ENCODE peak calls at places on chromosomes 1 and 21, in ten cellular contexts. J, F, S, W, H, R, Y, D, L and T are unnamed samples. For H3K9me3 and H3K4me1, the result is how much of the 10 kb centered on the place peaks cover.

GRCh38 chr1:110308247-110308646 is 30.9 kb upstream of the RBM15 start:
- DNase-seq in J (no peak), S (no peak), L (no peak), F (no peak), H (peak), Y (no peak), R (no peak), D (no peak), W (no peak), T (no peak)

GRCh38 chr1:232377494-232377770 is 252.5 kb downstream of the SIPA1L2 start:
- DNase-seq in J (no peak), R (no peak), H (peak), S (no peak), F (peak), D (no peak), W (no peak), Y (peak), L (no peak), T (no peak)

GRCh38 chr1:58933599-58933926 is 149.7 kb upstream of the JUN start:
- DNase-seq in W (no peak), Y (no peak), D (no peak), J (no peak), L (no peak), F (no peak), R (no peak), S (no peak), H (no peak), T (no peak)

GRCh38 chr21:45942011-45942546 is 39.5 kb upstream of the COL6A1 start:
- DNase-seq in J (no peak), L (no peak), D (no peak), Y (no peak), H (no peak), R (no peak), F (no peak), S (no peak), W (peak), T (no peak)

GRCh38 chr1:151196292-151196800 is 2.0 kb upstream of the PIP5K1A start:
- DNase-seq in D (peak), W (peak), S (peak), J (peak), L (peak), F (peak), R (peak), H (peak), Y (peak), T (no peak)

GRCh38 chr1:39110882-39111281 is 84.7 kb downstream of the NDUFS5 start:
- DNase-seq in F (no peak), J (no peak), D (no peak), W (no peak), Y (no peak), R (no peak), L (no peak), S (no peak), H (no peak), T (no peak)

GRCh38 chr21:45496151-45496967 is 45.9 kb downstream of the SLC19A1 start:
- DNase-seq in Y (no peak), R (peak), F (no peak), H (no peak), S (peak), L (no peak), J (no peak), D (no peak), W (peak), T (peak)

GRCh38 chr1:31639543-31639942 is 5.1 kb downstream of the PEF1 start:
- DNase-seq in Y (peak), F (no peak), L (no peak), D (no peak), R (peak), W (no peak), J (no peak), H (no peak), S (no peak), T (no peak)

GRCh38 chr21:34307991-34308532 is 55.7 kb upstream of the KCNE2 start:
- DNase-seq in Y (no peak), F (no peak), L (no peak), H (no peak), W (no peak), J (no peak), S (no peak), D (no peak), R (no peak), T (no peak)

GRCh38 chr1:203342192-203342940 is 8.6 kb downstream of the FMOD start:
- DNase-seq in F (peak), W (no peak), L (no peak), S (no peak), D (peak), Y (peak), H (peak), J (no peak), R (peak), T (no peak)

GRCh38 chr1:116270316-116271057 is 102.6 kb upstream of the ATP1A1 start:
- DNase-seq in F (no peak), J (no peak), Y (no peak), W (no peak), H (no peak), L (no peak), S (no peak), D (no peak), R (no peak), T (no peak)

GRCh38 chr1:2821970-2822620 is 20.6 kb upstream of the TTC34 start:
- DNase-seq in H (peak), D (no peak), S (peak), J (no peak), Y (no peak), R (peak), W (peak), F (no peak), L (peak), T (peak)

GRCh38 chr1:164804366-164804765 is 245.4 kb downstream of the PBX1 start:
- DNase-seq in Y (no peak), W (no peak), L (no peak), S (no peak), H (no peak), D (no peak), R (no peak), F (no peak), J (no peak), T (no peak)

GRCh38 chr1:209965996-209966395 is 28.0 kb downstream of the SYT14 start:
- DNase-seq in Y (no peak), J (no peak), S (no peak), L (no peak), W (no peak), R (no peak), H (no peak), D (no peak), F (no peak), T (no peak)

GRCh38 chr21:45598666-45599065 is 44.9 kb upstream of the PCBP3 start:
- DNase-seq in R (no peak), J (no peak), S (peak), W (peak), Y (no peak), L (no peak), H (no peak), F (no peak), D (no peak), T (no peak)

GRCh38 chr1:15090373-15090772 is 63.2 kb upstream of the TMEM51 start:
- DNase-seq in S (no peak), H (peak), J (no peak), L (no peak), W (peak), F (peak), Y (peak), R (peak), D (no peak), T (peak)

GRCh38 chr1:191575180-191575579 is 583.1 kb upstream of the RGS18 start:
- DNase-seq in W (no peak), Y (no peak), J (no peak), L (no peak), H (no peak), R (no peak), F (no peak), S (no peak), D (no peak), T (no peak)

GRCh38 chr1:179779645-179780272 is 36.7 kb downstream of the FAM163A start:
- DNase-seq in S (no peak), D (no peak), Y (no peak), H (peak), J (no peak), W (no peak), R (peak), L (no peak), F (peak), T (no peak)

GRCh38 chr1:89692601-89693503 is 59.9 kb downstream of the LRRC8C start:
- DNase-seq in L (no peak), R (peak), J (no peak), F (peak), D (peak), W (no peak), H (peak), Y (no peak), S (no peak), T (no peak)

GRCh38 chr1:3477241-3478109 is 23.0 kb downstream of the ARHGEF16 start:
- DNase-seq in H (no peak), F (no peak), Y (no peak), L (no peak), D (no peak), S (no peak), J (no peak), R (no peak), W (no peak), T (no peak)

DNA sequence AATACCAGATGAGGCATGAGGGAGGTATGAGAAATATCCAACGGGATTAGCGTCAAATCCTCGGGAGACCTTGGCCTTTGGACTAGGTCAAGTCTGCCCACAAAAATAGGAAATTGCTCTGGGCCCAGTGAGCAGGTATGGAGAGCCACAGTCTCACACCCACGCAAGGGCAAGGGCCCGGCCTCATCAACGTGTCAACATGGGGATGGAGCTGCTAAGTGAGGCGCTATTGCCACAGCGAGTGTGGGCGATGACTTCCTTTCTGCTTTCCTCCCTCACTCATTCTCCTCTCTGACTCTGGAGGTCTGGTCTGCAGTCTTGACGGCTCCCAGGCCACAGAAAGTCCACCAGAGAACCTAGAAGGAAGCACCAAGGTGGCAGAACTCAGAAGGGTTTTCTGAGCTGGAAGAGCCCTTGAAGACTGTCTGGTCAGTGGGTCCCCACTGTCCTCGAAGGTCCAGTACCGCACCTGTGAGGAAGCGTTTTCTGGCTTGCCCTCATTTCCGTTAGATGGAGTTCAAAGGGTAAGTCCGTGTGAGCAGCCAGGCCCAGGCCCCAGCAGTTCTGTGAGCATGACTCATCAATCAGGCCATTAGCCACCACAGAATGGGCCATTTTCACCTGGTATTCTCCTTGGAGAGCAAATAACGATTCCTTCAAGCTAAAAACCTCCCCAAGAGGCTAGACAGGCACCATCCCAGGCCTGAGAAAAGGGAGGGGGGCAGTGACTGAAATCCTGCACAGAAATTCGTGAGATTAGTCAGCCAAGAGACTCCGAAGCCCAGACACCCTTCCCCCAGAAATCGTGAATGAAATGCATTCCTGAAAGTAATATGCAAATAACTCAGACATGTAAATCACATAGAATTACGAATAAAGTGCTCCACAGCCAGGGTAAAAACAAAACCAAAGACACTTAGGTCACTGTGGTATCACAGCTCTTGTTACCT is 66.2 kb downstream of the BCAR3 start:
- DNase-seq in D (peak), J (no peak), R (no peak), L (no peak), S (no peak), H (no peak), F (peak), W (no peak), Y (peak), T (no peak)
- H3K9me3 ChIP-seq in D (under half), J (under half), R (under half), L (under half), S (under half), H (under half), F (under half), W (under half), Y (under half), T (under half)

GRCh38 chr1:30314591-30314990 is 408.8 kb downstream of the MATN1 start:
- DNase-seq in W (no peak), L (no peak), Y (no peak), H (no peak), J (no peak), D (no peak), R (no peak), S (peak), F (no peak), T (no peak)
- H3K4me1 ChIP-seq in W (under half), L (under half), Y (under half), H (under half), J (under half), D (under half), R (under half), S (under half), F (under half), T (under half)

DNA sequence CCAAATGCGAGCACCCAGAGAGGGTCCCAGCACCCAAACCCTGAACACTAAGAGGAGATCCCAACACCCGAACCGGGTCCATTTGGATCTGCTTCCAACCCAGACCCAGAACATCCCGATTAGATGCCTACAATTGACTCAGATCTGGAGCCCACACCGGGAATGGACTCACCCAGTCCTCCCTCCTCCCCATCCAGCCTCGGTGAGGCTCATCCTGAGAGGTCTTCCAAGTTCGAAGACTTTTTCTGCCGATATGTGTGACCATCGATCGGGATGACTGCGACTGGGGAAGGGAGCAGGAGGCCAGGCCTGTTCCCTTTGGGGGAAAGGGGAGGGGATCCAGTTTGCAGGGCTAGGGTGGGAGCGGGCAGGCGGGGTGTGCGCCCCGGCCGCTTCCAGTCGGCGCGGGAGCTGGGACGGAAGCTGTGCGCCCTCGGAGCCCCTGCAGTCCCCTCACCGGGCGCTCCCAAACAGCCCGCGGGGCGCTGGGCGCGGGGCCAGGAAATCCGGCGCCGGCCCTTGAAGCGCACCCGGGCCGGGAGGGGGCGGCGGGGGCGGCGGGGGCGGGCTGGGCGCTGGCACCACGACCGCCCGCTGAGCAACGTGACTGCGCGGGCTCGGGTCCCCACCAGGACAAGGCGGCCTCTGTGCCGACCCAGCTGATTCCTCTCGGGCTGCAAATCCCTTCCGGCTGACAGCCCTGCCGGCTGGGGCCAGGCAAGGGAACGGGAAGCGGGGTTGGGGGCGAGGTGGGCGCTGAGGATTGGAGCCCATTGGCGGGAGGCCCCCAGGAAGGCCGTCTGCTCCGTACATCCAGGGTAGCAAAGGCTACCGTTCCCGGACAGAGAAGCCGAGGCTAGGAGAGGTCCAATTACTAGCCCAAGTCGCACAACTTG is 104.0 kb downstream of the EBNA1BP2 start:
- DNase-seq in H (no peak), D (no peak), R (peak), S (no peak), J (no peak), Y (no peak), W (peak), F (no peak), L (peak), T (no peak)
- H3K4me3 ChIP-seq in H (no peak), D (peak), R (peak), S (peak), J (no peak), Y (no peak), W (peak), F (no peak), L (no peak), T (peak)

DNA sequence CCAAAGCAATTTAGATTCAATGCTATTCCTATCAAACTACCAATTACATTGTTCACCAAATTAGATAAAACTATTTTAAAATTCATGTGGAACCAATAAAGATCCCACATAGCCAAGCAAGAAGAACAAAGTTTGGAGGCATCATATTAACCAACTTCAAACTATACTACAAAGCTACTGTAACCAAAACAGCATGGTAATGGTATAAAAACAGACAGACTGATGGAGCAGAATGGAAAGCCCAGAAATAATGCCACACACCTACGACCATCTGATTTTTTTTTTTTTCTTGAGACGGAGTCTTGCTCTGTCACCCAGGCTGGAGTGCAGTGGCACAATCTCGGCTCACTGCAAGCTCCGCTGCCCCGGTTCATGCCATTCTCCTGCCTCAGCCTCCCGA is 7.1 kb downstream of the ZNF124 start:
- DNase-seq in R (no peak), D (no peak), L (no peak), F (no peak), S (no peak), H (no peak), W (no peak), Y (no peak), J (no peak), T (no peak)
- H3K9me3 ChIP-seq in R (under half), D (under half), L (half or more), F (under half), S (under half), H (under half), W (under half), Y (half or more), J (half or more), T (half or more)

GRCh38 chr1:228835456-228835855 is 100.2 kb downstream of the RHOU start:
- DNase-seq in W (no peak), J (no peak), R (no peak), L (no peak), F (no peak), Y (no peak), D (no peak), S (no peak), H (no peak), T (no peak)
- H3K4me1 ChIP-seq in W (under half), J (half or more), R (under half), L (under half), F (under half), Y (half or more), D (under half), S (under half), H (half or more), T (under half)

GRCh38 chr1:119632103-119632490 is 16.0 kb downstream of the ZNF697 start:
- DNase-seq in Y (no peak), F (no peak), L (no peak), R (peak), J (no peak), W (no peak), S (no peak), D (no peak), H (no peak), T (no peak)
- H3K4me3 ChIP-seq in Y (no peak), F (no peak), L (no peak), R (peak), J (no peak), W (no peak), S (peak), D (no peak), H (no peak), T (no peak)

GRCh38 chr1:233959971-233960710 is 55.7 kb downstream of the SLC35F3 start:
- DNase-seq in H (no peak), J (no peak), S (no peak), D (no peak), Y (no peak), R (no peak), F (no peak), W (no peak), L (no peak), T (no peak)

GRCh38 chr1:233959089-233959488 is 54.6 kb downstream of the SLC35F3 start:
- DNase-seq in Y (no peak), F (no peak), D (no peak), H (no peak), J (no peak), R (no peak), W (no peak), L (no peak), S (no peak), T (no peak)

GRCh38 chr1:233957691-233958090 is 53.2 kb downstream of the SLC35F3 start:
- DNase-seq in R (no peak), W (no peak), S (no peak), Y (no peak), D (no peak), F (no peak), L (no peak), H (no peak), J (no peak), T (no peak)

GRCh38 chr1:233965856-233966255 is 61.4 kb downstream of the SLC35F3 start:
- DNase-seq in W (no peak), D (no peak), Y (no peak), S (no peak), F (no peak), J (no peak), R (no peak), H (no peak), L (no peak), T (no peak)

GRCh38 chr1:233962878-233963277 is 58.4 kb downstream of the SLC35F3 start:
- DNase-seq in W (no peak), H (no peak), J (no peak), L (no peak), Y (no peak), D (no peak), F (no peak), R (no peak), S (no peak), T (no peak)
- H3K9me3 ChIP-seq in W (under half), H (under half), J (under half), L (under half), Y (under half), D (under half), F (under half), R (under half), S (under half), T (under half)

DNA sequence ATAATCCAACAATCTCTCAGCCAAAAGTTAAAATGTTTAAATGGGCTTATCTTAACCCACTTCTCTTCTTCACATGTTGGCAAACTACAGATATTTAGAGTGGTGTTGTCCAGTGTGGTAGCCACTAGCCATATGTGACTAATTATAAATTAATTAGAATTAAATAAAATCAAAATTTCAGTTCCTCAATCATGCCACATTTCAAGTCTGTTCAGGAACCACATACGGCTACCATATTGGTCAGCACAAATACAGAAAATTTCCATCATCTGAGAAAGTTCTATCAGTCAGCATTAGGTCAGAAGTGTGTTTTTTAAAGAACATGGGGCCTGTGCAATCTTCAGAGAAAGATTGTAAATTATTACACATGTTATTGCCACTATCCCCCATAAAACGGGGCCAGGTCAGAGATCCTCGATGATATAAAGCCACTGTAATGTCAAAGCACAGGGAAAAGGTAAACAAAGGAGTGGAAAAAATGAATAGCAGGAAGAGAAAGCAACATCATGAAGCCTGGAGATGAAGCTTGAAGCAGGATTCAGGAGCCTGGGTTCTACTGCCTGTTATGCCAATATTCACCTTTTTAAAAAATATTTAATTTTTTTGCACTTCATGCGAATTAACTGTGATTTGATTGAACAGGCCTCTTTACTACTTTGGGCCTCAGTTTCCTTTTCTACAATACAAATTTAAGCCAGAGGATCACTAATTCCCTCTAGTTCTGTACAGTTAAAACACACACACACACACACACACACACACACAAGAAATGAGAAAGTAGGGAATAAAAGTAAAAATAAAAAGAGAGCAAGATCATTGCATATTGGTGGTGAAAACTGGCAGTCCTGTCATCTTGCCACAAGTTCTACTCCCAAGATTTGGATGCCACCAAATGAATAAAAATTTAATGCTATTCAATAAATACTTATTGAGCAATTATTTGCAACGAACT is 2.3 kb downstream of the RSBN1 start:
- DNase-seq in H (peak), L (no peak), D (no peak), W (no peak), S (no peak), Y (peak), R (no peak), F (peak), J (no peak), T (no peak)
- H3K4me1 ChIP-seq in H (half or more), L (half or more), D (under half), W (under half), S (under half), Y (under half), R (under half), F (under half), J (under half), T (under half)